ENCODE peak calls at places on chromosomes 7 and 10, in seven cellular contexts. One of them, this sample, is unnamed.

GRCh38 chr7:11648980-11649379 is 183.0 kb downstream of the THSD7A start:
- DNase-seq in thoracic aorta: no peak
- DNase-seq in CD4-positive, alpha-beta T cell: no peak
- DNase-seq in lung: no peak
- DNase-seq in upper lobe of left lung: no peak
- DNase-seq in foreskin keratinocyte: no peak
- DNase-seq in neural progenitor cell: no peak
- DNase-seq in this sample: no peak

GRCh38 chr10:88428442-88428841 is 154.7 kb downstream of the RNLS start:
- DNase-seq in thoracic aorta: no peak
- DNase-seq in CD4-positive, alpha-beta T cell: no peak
- DNase-seq in lung: no peak
- DNase-seq in upper lobe of left lung: no peak
- DNase-seq in foreskin keratinocyte: no peak
- DNase-seq in neural progenitor cell: no peak
- DNase-seq in this sample: peak

GRCh38 chr10:77185696-77186095 is 451.9 kb downstream of the KCNMA1 start:
- DNase-seq in thoracic aorta: no peak
- DNase-seq in CD4-positive, alpha-beta T cell: no peak
- DNase-seq in lung: no peak
- DNase-seq in upper lobe of left lung: peak
- DNase-seq in foreskin keratinocyte: no peak
- DNase-seq in neural progenitor cell: no peak
- DNase-seq in this sample: no peak

GRCh38 chr10:61332506-61332905 is 120.7 kb downstream of the TMEM26 start:
- DNase-seq in thoracic aorta: no peak
- DNase-seq in CD4-positive, alpha-beta T cell: no peak
- DNase-seq in lung: no peak
- DNase-seq in upper lobe of left lung: no peak
- DNase-seq in foreskin keratinocyte: no peak
- DNase-seq in neural progenitor cell: no peak
- DNase-seq in this sample: no peak

GRCh38 chr7:69245646-69246045 is 352.6 kb upstream of the AUTS2 start:
- DNase-seq in thoracic aorta: no peak
- DNase-seq in CD4-positive, alpha-beta T cell: no peak
- DNase-seq in lung: no peak
- DNase-seq in upper lobe of left lung: no peak
- DNase-seq in foreskin keratinocyte: no peak
- DNase-seq in neural progenitor cell: no peak
- DNase-seq in this sample: no peak

GRCh38 chr7:151459726-151460473 is 20.0 kb upstream of the CRYGN start:
- DNase-seq in thoracic aorta: peak
- DNase-seq in CD4-positive, alpha-beta T cell: no peak
- DNase-seq in lung: peak
- DNase-seq in upper lobe of left lung: peak
- DNase-seq in foreskin keratinocyte: peak
- DNase-seq in neural progenitor cell: peak
- DNase-seq in this sample: peak

GRCh38 chr7:150463461-150463860 is 13.0 kb downstream of the GIMAP8 start:
- DNase-seq in thoracic aorta: no peak
- DNase-seq in CD4-positive, alpha-beta T cell: no peak
- DNase-seq in lung: no peak
- DNase-seq in upper lobe of left lung: no peak
- DNase-seq in foreskin keratinocyte: no peak
- DNase-seq in neural progenitor cell: no peak
- DNase-seq in this sample: no peak

GRCh38 chr10:55446603-55447002 is 645.6 kb upstream of the PCDH15 start:
- DNase-seq in thoracic aorta: no peak
- DNase-seq in CD4-positive, alpha-beta T cell: no peak
- DNase-seq in lung: no peak
- DNase-seq in upper lobe of left lung: no peak
- DNase-seq in foreskin keratinocyte: no peak
- DNase-seq in neural progenitor cell: no peak
- DNase-seq in this sample: no peak

GRCh38 chr10:9825491-9826018 is 1192.1 kb upstream of the CELF2 start:
- DNase-seq in thoracic aorta: no peak
- DNase-seq in CD4-positive, alpha-beta T cell: no peak
- DNase-seq in lung: no peak
- DNase-seq in upper lobe of left lung: no peak
- DNase-seq in foreskin keratinocyte: peak
- DNase-seq in neural progenitor cell: no peak
- DNase-seq in this sample: no peak

GRCh38 chr7:32092346-32092745 is 22.1 kb upstream of the PDE1C start:
- DNase-seq in thoracic aorta: no peak
- DNase-seq in CD4-positive, alpha-beta T cell: no peak
- DNase-seq in lung: no peak
- DNase-seq in upper lobe of left lung: no peak
- DNase-seq in foreskin keratinocyte: no peak
- DNase-seq in neural progenitor cell: no peak
- DNase-seq in this sample: no peak

GRCh38 chr7:148987751-148988512 is 40.4 kb downstream of the PDIA4 start:
- DNase-seq in thoracic aorta: no peak
- DNase-seq in CD4-positive, alpha-beta T cell: no peak
- DNase-seq in lung: no peak
- DNase-seq in upper lobe of left lung: peak
- DNase-seq in foreskin keratinocyte: no peak
- DNase-seq in neural progenitor cell: peak
- DNase-seq in this sample: no peak

GRCh38 chr10:59322131-59322530 is 40.2 kb downstream of the FAM13C start:
- DNase-seq in thoracic aorta: no peak
- DNase-seq in CD4-positive, alpha-beta T cell: no peak
- DNase-seq in lung: no peak
- DNase-seq in upper lobe of left lung: no peak
- DNase-seq in foreskin keratinocyte: no peak
- DNase-seq in neural progenitor cell: no peak
- DNase-seq in this sample: no peak

GRCh38 chr7:114548576-114548975 is 134.0 kb downstream of the FOXP2 start:
- DNase-seq in thoracic aorta: no peak
- DNase-seq in CD4-positive, alpha-beta T cell: no peak
- DNase-seq in lung: no peak
- DNase-seq in upper lobe of left lung: no peak
- DNase-seq in foreskin keratinocyte: no peak
- DNase-seq in neural progenitor cell: no peak
- DNase-seq in this sample: no peak

GRCh38 chr7:2632717-2633537 is 1.1 kb downstream of the TTYH3 start:
- DNase-seq in thoracic aorta: no peak
- DNase-seq in CD4-positive, alpha-beta T cell: peak
- DNase-seq in lung: peak
- DNase-seq in upper lobe of left lung: peak
- DNase-seq in foreskin keratinocyte: peak
- DNase-seq in neural progenitor cell: peak
- DNase-seq in this sample: peak

GRCh38 chr10:59865101-59865500 is 41.3 kb downstream of the CCDC6 start:
- DNase-seq in thoracic aorta: no peak
- DNase-seq in CD4-positive, alpha-beta T cell: no peak
- DNase-seq in lung: peak
- DNase-seq in upper lobe of left lung: peak
- DNase-seq in foreskin keratinocyte: peak
- DNase-seq in neural progenitor cell: peak
- DNase-seq in this sample: peak

GRCh38 chr7:38020134-38020533 is 99.7 kb downstream of the EPDR1 start:
- DNase-seq in thoracic aorta: no peak
- DNase-seq in CD4-positive, alpha-beta T cell: no peak
- DNase-seq in lung: no peak
- DNase-seq in upper lobe of left lung: no peak
- DNase-seq in foreskin keratinocyte: no peak
- DNase-seq in neural progenitor cell: no peak
- DNase-seq in this sample: no peak

GRCh38 chr10:88270871-88271713 is 312.0 kb downstream of the RNLS start:
- DNase-seq in thoracic aorta: no peak
- DNase-seq in CD4-positive, alpha-beta T cell: peak
- DNase-seq in lung: no peak
- DNase-seq in upper lobe of left lung: no peak
- DNase-seq in foreskin keratinocyte: no peak
- DNase-seq in neural progenitor cell: no peak
- DNase-seq in this sample: peak

GRCh38 chr7:17367502-17367901 is 69.0 kb downstream of the AHR start:
- DNase-seq in thoracic aorta: no peak
- DNase-seq in CD4-positive, alpha-beta T cell: no peak
- DNase-seq in lung: no peak
- DNase-seq in upper lobe of left lung: no peak
- DNase-seq in foreskin keratinocyte: no peak
- DNase-seq in neural progenitor cell: no peak
- DNase-seq in this sample: no peak

GRCh38 chr7:69602522-69602921 is 4.2 kb downstream of the AUTS2 start:
- DNase-seq in thoracic aorta: no peak
- DNase-seq in CD4-positive, alpha-beta T cell: no peak
- DNase-seq in lung: no peak
- DNase-seq in upper lobe of left lung: no peak
- DNase-seq in foreskin keratinocyte: no peak
- DNase-seq in neural progenitor cell: no peak
- DNase-seq in this sample: no peak

GRCh38 chr10:91054325-91054724 is 133.4 kb upstream of the ANKRD1 start:
- DNase-seq in thoracic aorta: no peak
- DNase-seq in CD4-positive, alpha-beta T cell: no peak
- DNase-seq in lung: no peak
- DNase-seq in upper lobe of left lung: no peak
- DNase-seq in foreskin keratinocyte: no peak
- DNase-seq in neural progenitor cell: peak
- DNase-seq in this sample: no peak

GRCh38 chr10:25748509-25748908 is 185.5 kb upstream of the MYO3A start:
- DNase-seq in thoracic aorta: no peak
- DNase-seq in CD4-positive, alpha-beta T cell: no peak
- DNase-seq in lung: no peak
- DNase-seq in upper lobe of left lung: no peak
- DNase-seq in foreskin keratinocyte: no peak
- DNase-seq in neural progenitor cell: no peak
- DNase-seq in this sample: no peak

GRCh38 chr7:114864278-114864677 is 57.6 kb upstream of the MDFIC start:
- DNase-seq in thoracic aorta: no peak
- DNase-seq in CD4-positive, alpha-beta T cell: no peak
- DNase-seq in lung: no peak
- DNase-seq in upper lobe of left lung: no peak
- DNase-seq in foreskin keratinocyte: no peak
- DNase-seq in neural progenitor cell: no peak
- DNase-seq in this sample: peak

GRCh38 chr7:51278797-51279196 is 37.8 kb downstream of the COBL start:
- DNase-seq in thoracic aorta: no peak
- DNase-seq in CD4-positive, alpha-beta T cell: no peak
- DNase-seq in lung: no peak
- DNase-seq in upper lobe of left lung: no peak
- DNase-seq in foreskin keratinocyte: no peak
- DNase-seq in neural progenitor cell: peak
- DNase-seq in this sample: peak

GRCh38 chr10:126135177-126135576 is 238.8 kb downstream of the FANK1 start:
- DNase-seq in thoracic aorta: no peak
- DNase-seq in CD4-positive, alpha-beta T cell: no peak
- DNase-seq in lung: no peak
- DNase-seq in upper lobe of left lung: no peak
- DNase-seq in foreskin keratinocyte: no peak
- DNase-seq in neural progenitor cell: peak
- DNase-seq in this sample: no peak

GRCh38 chr10:93006435-93007039 is 54.1 kb upstream of the CYP26C1 start:
- DNase-seq in thoracic aorta: no peak
- DNase-seq in CD4-positive, alpha-beta T cell: no peak
- DNase-seq in lung: no peak
- DNase-seq in upper lobe of left lung: no peak
- DNase-seq in foreskin keratinocyte: no peak
- DNase-seq in neural progenitor cell: peak
- DNase-seq in this sample: peak

GRCh38 chr7:121005996-121006565 is 17.6 kb downstream of the CPED1 start:
- DNase-seq in thoracic aorta: no peak
- DNase-seq in CD4-positive, alpha-beta T cell: no peak
- DNase-seq in lung: no peak
- DNase-seq in upper lobe of left lung: no peak
- DNase-seq in foreskin keratinocyte: no peak
- DNase-seq in neural progenitor cell: no peak
- DNase-seq in this sample: no peak

GRCh38 chr10:90321132-90321816 is 536.6 kb downstream of the HTR7 start:
- DNase-seq in thoracic aorta: no peak
- DNase-seq in CD4-positive, alpha-beta T cell: no peak
- DNase-seq in lung: no peak
- DNase-seq in upper lobe of left lung: no peak
- DNase-seq in foreskin keratinocyte: no peak
- DNase-seq in neural progenitor cell: no peak
- DNase-seq in this sample: no peak

DNA sequence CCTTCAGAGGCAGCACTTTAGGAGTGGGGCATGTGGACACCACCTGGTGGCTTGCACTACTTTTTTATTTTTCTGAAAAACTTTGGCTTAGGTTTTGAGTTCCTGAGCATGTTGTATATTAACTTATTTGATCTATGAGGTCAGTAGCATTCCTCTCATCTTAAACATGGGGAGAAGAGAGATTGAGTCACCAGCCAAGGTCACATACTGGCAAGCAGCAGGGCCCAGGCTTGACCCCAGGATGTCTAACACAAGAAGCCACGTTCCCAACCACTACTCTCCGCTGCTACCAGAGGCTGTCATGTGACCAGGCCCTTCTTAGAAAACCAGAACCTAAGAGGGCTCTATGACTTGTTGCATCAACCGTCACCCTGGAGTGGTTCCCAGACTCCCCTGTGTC is 210.3 kb upstream of the GPR26 start:
- DNase-seq in thoracic aorta: no peak
- DNase-seq in CD4-positive, alpha-beta T cell: no peak
- DNase-seq in lung: no peak
- DNase-seq in upper lobe of left lung: no peak
- DNase-seq in foreskin keratinocyte: no peak
- DNase-seq in neural progenitor cell: no peak
- DNase-seq in this sample: no peak
- TF ChIP-seq CTCF in thoracic aorta: no peak
- TF ChIP-seq CTCF in CD4-positive, alpha-beta T cell: no peak
- TF ChIP-seq CTCF in lung: no peak
- TF ChIP-seq CTCF in upper lobe of left lung: no peak
- TF ChIP-seq CTCF in foreskin keratinocyte: no peak
- TF ChIP-seq CTCF in neural progenitor cell: no peak
- TF ChIP-seq CTCF in this sample: no peak

GRCh38 chr7:144763291-144763690 is 72.6 kb downstream of the TPK1 start:
- DNase-seq in thoracic aorta: no peak
- DNase-seq in CD4-positive, alpha-beta T cell: no peak
- DNase-seq in lung: no peak
- DNase-seq in upper lobe of left lung: no peak
- DNase-seq in foreskin keratinocyte: no peak
- DNase-seq in neural progenitor cell: no peak
- DNase-seq in this sample: no peak
- H3K27ac ChIP-seq in thoracic aorta: no peak
- H3K27ac ChIP-seq in CD4-positive, alpha-beta T cell: no peak
- H3K27ac ChIP-seq in lung: no peak
- H3K27ac ChIP-seq in upper lobe of left lung: no peak
- H3K27ac ChIP-seq in foreskin keratinocyte: no peak
- H3K27ac ChIP-seq in neural progenitor cell: no peak
- H3K27ac ChIP-seq in this sample: no peak

GRCh38 chr10:133166828-133167692 is 7.0 kb downstream of the KNDC1 start:
- DNase-seq in thoracic aorta: no peak
- DNase-seq in CD4-positive, alpha-beta T cell: no peak
- DNase-seq in lung: no peak
- DNase-seq in upper lobe of left lung: no peak
- DNase-seq in foreskin keratinocyte: no peak
- DNase-seq in neural progenitor cell: no peak
- DNase-seq in this sample: no peak
- TF ChIP-seq CTCF in thoracic aorta: no peak
- TF ChIP-seq CTCF in CD4-positive, alpha-beta T cell: no peak
- TF ChIP-seq CTCF in lung: no peak
- TF ChIP-seq CTCF in upper lobe of left lung: no peak
- TF ChIP-seq CTCF in foreskin keratinocyte: no peak
- TF ChIP-seq CTCF in neural progenitor cell: no peak
- TF ChIP-seq CTCF in this sample: no peak

DNA sequence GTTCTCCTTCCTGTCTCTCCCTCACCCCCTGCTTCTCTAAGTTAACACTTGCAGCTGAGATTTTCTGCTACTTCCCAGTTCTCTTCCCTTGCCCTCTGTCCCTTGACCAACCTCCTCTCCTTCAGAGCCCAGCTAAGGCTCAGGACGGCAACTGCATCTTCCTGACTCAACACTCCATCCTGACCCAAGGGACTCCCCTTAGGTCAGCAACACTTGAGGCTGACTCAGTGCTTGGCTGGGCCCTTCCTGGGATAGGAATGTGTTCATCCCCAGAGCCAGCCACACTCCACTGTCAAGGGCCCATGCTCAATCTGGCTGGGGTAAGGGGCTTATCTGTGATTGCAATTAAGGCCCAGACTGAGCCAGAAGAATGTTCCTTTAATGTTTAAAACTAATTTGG is 3.4 kb downstream of the CALHM2 start:
- DNase-seq in thoracic aorta: no peak
- DNase-seq in CD4-positive, alpha-beta T cell: no peak
- DNase-seq in lung: no peak
- DNase-seq in upper lobe of left lung: peak
- DNase-seq in foreskin keratinocyte: no peak
- DNase-seq in neural progenitor cell: no peak
- DNase-seq in this sample: peak
- H3K27ac ChIP-seq in thoracic aorta: peak
- H3K27ac ChIP-seq in CD4-positive, alpha-beta T cell: no peak
- H3K27ac ChIP-seq in lung: no peak
- H3K27ac ChIP-seq in upper lobe of left lung: peak
- H3K27ac ChIP-seq in foreskin keratinocyte: no peak
- H3K27ac ChIP-seq in neural progenitor cell: no peak
- H3K27ac ChIP-seq in this sample: peak